ENCODE peak calls at places on chromosomes 16 and 17, in six cellular contexts. N, I, B, H, K and V are unnamed samples.

GRCh38 chr16:47888142-47888541 is 267.7 kb downstream of the ABCC12 start:
- DNase-seq in N (no peak), I (no peak), B (peak), H (no peak), K (no peak), V (no peak)

GRCh38 chr16:80824623-80825364 is 20.4 kb upstream of the CDYL2 start:
- DNase-seq in N (no peak), I (no peak), B (peak), H (peak), K (peak), V (no peak)

GRCh38 chr17:65783845-65784334 is 222.4 kb upstream of the AXIN2 start:
- DNase-seq in N (no peak), I (no peak), B (peak), H (no peak), K (no peak), V (no peak)

GRCh38 chr16:65289022-65289421 is 167.2 kb upstream of the CDH11 start:
- DNase-seq in N (no peak), I (no peak), B (no peak), H (no peak), K (no peak), V (no peak)

GRCh38 chr17:57649731-57650484 is 95.2 kb downstream of the CCDC182 start:
- DNase-seq in N (peak), I (no peak), B (peak), H (no peak), K (no peak), V (no peak)

GRCh38 chr17:57875109-57876022 is 25.5 kb upstream of the MRPS23 start:
- DNase-seq in N (peak), I (peak), B (peak), H (no peak), K (peak), V (no peak)

GRCh38 chr17:29664743-29665479 is 42.2 kb upstream of the CORO6 start:
- DNase-seq in N (no peak), I (no peak), B (peak), H (no peak), K (no peak), V (no peak)

GRCh38 chr17:71975331-71975801 is 145.5 kb upstream of the SOX9 start:
- DNase-seq in N (no peak), I (peak), B (no peak), H (no peak), K (no peak), V (no peak)

GRCh38 chr17:78608122-78608803 is 31.1 kb upstream of the DNAH17 start:
- DNase-seq in N (no peak), I (no peak), B (no peak), H (no peak), K (no peak), V (no peak)

GRCh38 chr17:64095144-64095882 is 34.6 kb downstream of the ERN1 start:
- DNase-seq in N (no peak), I (no peak), B (no peak), H (no peak), K (no peak), V (no peak)

GRCh38 chr17:43341705-43342600 is 56.8 kb upstream of the ARL4D start:
- DNase-seq in N (no peak), I (no peak), B (peak), H (no peak), K (no peak), V (no peak)

GRCh38 chr16:73233423-73233762 is 185.5 kb upstream of the ZFHX3 start:
- DNase-seq in N (no peak), I (no peak), B (no peak), H (no peak), K (no peak), V (no peak)

GRCh38 chr17:76139801-76140660 is 1.0 kb downstream of the FOXJ1 start:
- DNase-seq in N (peak), I (peak), B (no peak), H (peak), K (no peak), V (no peak)

GRCh38 chr17:39627717-39628516 is 1.2 kb downstream of the PPP1R1B start:
- DNase-seq in N (no peak), I (peak), B (no peak), H (no peak), K (no peak), V (no peak)

GRCh38 chr16:67443299-67443698 is 12.4 kb downstream of the HSD11B2 start:
- DNase-seq in N (no peak), I (peak), B (no peak), H (no peak), K (no peak), V (no peak)

GRCh38 chr16:64362193-64362592 is 759.7 kb downstream of the CDH11 start:
- DNase-seq in N (no peak), I (no peak), B (peak), H (no peak), K (no peak), V (no peak)

GRCh38 chr16:81576696-81577095 is 132.1 kb downstream of the CMIP start:
- DNase-seq in N (no peak), I (no peak), B (no peak), H (no peak), K (no peak), V (no peak)

GRCh38 chr16:66706506-66706880 is 9.9 kb upstream of the CMTM4 start:
- DNase-seq in N (no peak), I (peak), B (no peak), H (no peak), K (no peak), V (no peak)

GRCh38 chr16:79392081-79392480 is 208.5 kb downstream of the MAF start:
- DNase-seq in N (no peak), I (no peak), B (no peak), H (no peak), K (no peak), V (no peak)

GRCh38 chr17:43774304-43775250 is 4.2 kb downstream of the DUSP3 start:
- DNase-seq in N (no peak), I (peak), B (no peak), H (no peak), K (no peak), V (no peak)

GRCh38 chr16:53064179-53064578 is 9.4 kb downstream of the CHD9 start:
- DNase-seq in N (no peak), I (no peak), B (no peak), H (no peak), K (no peak), V (no peak)

GRCh38 chr16:65032397-65032796 is 89.5 kb downstream of the CDH11 start:
- DNase-seq in N (no peak), I (no peak), B (no peak), H (no peak), K (no peak), V (no peak)

GRCh38 chr16:19876501-19877059 is 8.1 kb downstream of the GPRC5B start:
- DNase-seq in N (no peak), I (no peak), B (no peak), H (no peak), K (no peak), V (no peak)

GRCh38 chr17:3594056-3594810 is 15.0 kb downstream of the TRPV1 start:
- DNase-seq in N (no peak), I (peak), B (peak), H (no peak), K (no peak), V (no peak)

GRCh38 chr17:31533546-31534155 is 142.2 kb downstream of the RAB11FIP4 start:
- DNase-seq in N (peak), I (no peak), B (peak), H (no peak), K (no peak), V (no peak)

GRCh38 chr16:73047536-73048291 is at the start of gene ZFHX3:
- DNase-seq in N (peak), I (peak), B (peak), H (no peak), K (peak), V (no peak)

GRCh38 chr17:7889166-7889584 is 586 bp downstream of the CHD3 start:
- DNase-seq in N (no peak), I (peak), B (peak), H (peak), K (no peak), V (no peak)

GRCh38 chr17:47423406-47424295 is 99.9 kb downstream of the EFCAB13 start:
- DNase-seq in N (peak), I (peak), B (peak), H (no peak), K (no peak), V (no peak)

GRCh38 chr16:20072524-20073202 is 1.0 kb downstream of the GPR139 start:
- DNase-seq in N (no peak), I (no peak), B (no peak), H (no peak), K (no peak), V (no peak)

GRCh38 chr17:31475378-31476162 is 84.1 kb downstream of the RAB11FIP4 start:
- DNase-seq in N (no peak), I (no peak), B (peak), H (no peak), K (no peak), V (no peak)

DNA sequence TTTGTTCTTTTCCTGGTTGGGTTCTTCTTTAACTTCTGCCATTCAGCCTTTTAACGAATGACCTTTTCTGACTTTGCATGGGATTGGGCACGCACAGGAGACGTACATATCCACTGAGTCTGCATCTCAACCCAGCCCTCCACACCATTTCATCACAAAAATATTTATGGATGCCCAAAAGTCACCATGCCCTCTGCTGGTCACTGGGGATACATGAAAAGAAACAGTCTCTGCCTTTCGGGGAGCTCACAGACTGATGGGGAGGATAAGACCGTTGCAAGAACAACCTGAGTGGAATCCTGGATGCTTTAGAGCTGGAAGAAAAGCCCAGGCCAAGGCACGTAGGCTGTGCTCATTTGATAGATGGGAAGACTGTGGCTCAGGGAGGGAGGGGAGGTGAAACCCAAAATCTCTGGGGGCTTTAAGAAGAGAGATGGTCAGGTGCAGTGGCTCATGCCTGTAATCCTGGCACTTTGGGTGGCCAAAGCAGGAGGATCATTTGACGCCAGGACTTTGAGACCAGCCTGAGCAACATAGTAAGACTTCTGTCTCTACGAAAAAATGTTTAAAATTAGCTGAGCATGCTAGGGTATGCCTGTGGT is 7.9 kb upstream of the MT2A start:
- DNase-seq in N (no peak), I (no peak), B (peak), H (no peak), K (peak), V (no peak)
- H3K4me3 ChIP-seq in N (no peak), I (no peak), B (no peak), H (no peak), K (no peak), V (no peak)

GRCh38 chr17:79741401-79741750 is 10.6 kb downstream of the ENPP7 start:
- DNase-seq in N (no peak), I (no peak), B (no peak), H (no peak), K (no peak), V (no peak)
- H3K4me3 ChIP-seq in N (peak), I (no peak), B (no peak), H (no peak), K (no peak), V (peak)

GRCh38 chr17:50722746-50723145 is 3.3 kb downstream of the LUC7L3 start:
- DNase-seq in N (no peak), I (no peak), B (peak), H (no peak), K (no peak), V (no peak)
- H3K4me3 ChIP-seq in N (no peak), I (no peak), B (peak), H (peak), K (peak), V (peak)

GRCh38 chr17:1090454-1091189 is 89.2 kb downstream of the ABR start:
- DNase-seq in N (no peak), I (no peak), B (no peak), H (no peak), K (no peak), V (no peak)
- H3K4me3 ChIP-seq in N (no peak), I (no peak), B (no peak), H (no peak), K (no peak), V (no peak)

GRCh38 chr16:56982695-56983094 is 6.7 kb upstream of the NLRC5 start:
- DNase-seq in N (no peak), I (no peak), B (no peak), H (no peak), K (no peak), V (no peak)

GRCh38 chr16:56981729-56982271 is 7.6 kb upstream of the NLRC5 start:
- DNase-seq in N (no peak), I (no peak), B (no peak), H (no peak), K (no peak), V (no peak)

GRCh38 chr16:56984639-56985038 is 4.7 kb upstream of the NLRC5 start:
- DNase-seq in N (no peak), I (no peak), B (no peak), H (no peak), K (no peak), V (no peak)

GRCh38 chr16:56985288-56985961 is 3.9 kb upstream of the NLRC5 start:
- DNase-seq in N (no peak), I (peak), B (peak), H (no peak), K (no peak), V (no peak)

GRCh38 chr16:56983211-56983751 is 6.1 kb upstream of the NLRC5 start:
- DNase-seq in N (no peak), I (peak), B (no peak), H (no peak), K (no peak), V (no peak)
- H3K4me3 ChIP-seq in N (no peak), I (no peak), B (no peak), H (no peak), K (no peak), V (no peak)

GRCh38 chr16:30357085-30357714 is 2.1 kb upstream of the CD2BP2 start:
- DNase-seq in N (no peak), I (peak), B (no peak), H (no peak), K (no peak), V (no peak)

GRCh38 chr16:30357715-30358576 is 2.8 kb upstream of the CD2BP2 start:
- DNase-seq in N (no peak), I (peak), B (no peak), H (no peak), K (no peak), V (no peak)

GRCh38 chr16:30355144-30355953 is at the start of gene CD2BP2:
- DNase-seq in N (peak), I (peak), B (peak), H (peak), K (peak), V (peak)

GRCh38 chr16:30355954-30356308 is 823 bp upstream of the CD2BP2 start:
- DNase-seq in N (no peak), I (no peak), B (no peak), H (no peak), K (no peak), V (no peak)

DNA sequence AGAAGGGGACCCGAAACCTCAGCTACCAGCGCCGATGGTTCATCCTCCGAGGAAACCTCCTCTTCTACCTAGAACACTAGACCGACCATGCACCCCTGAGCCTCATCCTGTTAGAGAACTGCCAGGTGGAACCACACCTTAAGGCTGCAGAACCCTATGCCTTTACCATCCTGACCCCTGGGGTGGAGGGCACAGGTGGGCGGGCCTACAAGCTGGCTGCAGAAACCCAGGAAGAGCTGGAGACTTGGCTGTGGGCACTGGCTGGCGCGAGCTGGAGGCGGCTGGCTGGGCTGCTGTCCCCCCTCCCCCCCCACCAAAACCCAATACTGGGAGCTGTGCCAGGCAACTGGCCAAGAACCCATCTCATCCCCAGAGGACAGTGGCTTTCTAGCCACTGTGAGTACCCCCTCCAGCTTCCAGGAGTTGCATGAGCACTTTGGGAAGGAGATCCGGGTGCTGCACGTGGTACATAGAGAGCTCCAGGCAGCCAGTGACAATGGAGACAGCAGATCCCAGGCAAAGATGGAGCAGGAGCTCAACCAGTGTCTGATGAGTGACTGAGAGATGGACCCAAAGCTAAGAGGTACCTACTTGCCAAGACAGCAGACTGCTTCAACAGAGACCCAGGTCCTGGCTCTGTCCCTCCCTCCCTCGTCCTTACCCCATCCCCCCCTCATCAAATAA is 1.4 kb upstream of the CD2BP2 start:
- DNase-seq in N (no peak), I (peak), B (no peak), H (no peak), K (no peak), V (no peak)
- H3K4me3 ChIP-seq in N (no peak), I (no peak), B (no peak), H (no peak), K (no peak), V (no peak)